ENCODE peak calls at places on chromosomes 4 and X, in nine cellular contexts. One of them, this sample, is unnamed.

GRCh38 chr4:48141048-48141447 is 7.0 kb upstream of the TXK start:
- DNase-seq in AG10803: peak
- DNase-seq in endothelial cell of umbilical vein: peak
- DNase-seq in mucosa of descending colon: no peak
- DNase-seq in transverse colon: no peak
- DNase-seq in CD8-positive, alpha-beta T cell: no peak
- DNase-seq in epithelial cell of esophagus: peak
- DNase-seq in D721Med: peak
- DNase-seq in progenitor cell of endocrine pancreas: no peak
- DNase-seq in this sample: no peak

GRCh38 chr4:168551945-168552695 is 55.3 kb downstream of the PALLD start:
- DNase-seq in transverse colon: no peak
- DNase-seq in AG10803: no peak
- DNase-seq in D721Med: no peak
- DNase-seq in mucosa of descending colon: no peak
- DNase-seq in CD8-positive, alpha-beta T cell: no peak
- DNase-seq in epithelial cell of esophagus: no peak
- DNase-seq in endothelial cell of umbilical vein: peak
- DNase-seq in progenitor cell of endocrine pancreas: no peak
- DNase-seq in this sample: no peak

GRCh38 chr4:931194-931959 is 739 bp downstream of the GAK start:
- DNase-seq in AG10803: peak
- DNase-seq in mucosa of descending colon: peak
- DNase-seq in endothelial cell of umbilical vein: peak
- DNase-seq in epithelial cell of esophagus: peak
- DNase-seq in CD8-positive, alpha-beta T cell: no peak
- DNase-seq in progenitor cell of endocrine pancreas: no peak
- DNase-seq in transverse colon: peak
- DNase-seq in D721Med: no peak
- DNase-seq in this sample: no peak

GRCh38 chr4:133124746-133125145 is 24.3 kb upstream of the PCDH10 start:
- DNase-seq in transverse colon: no peak
- DNase-seq in D721Med: no peak
- DNase-seq in progenitor cell of endocrine pancreas: no peak
- DNase-seq in mucosa of descending colon: no peak
- DNase-seq in AG10803: no peak
- DNase-seq in endothelial cell of umbilical vein: no peak
- DNase-seq in CD8-positive, alpha-beta T cell: no peak
- DNase-seq in epithelial cell of esophagus: no peak
- DNase-seq in this sample: no peak

GRCh38 chr4:122606364-122607043 is 14.4 kb downstream of the IL21 start:
- DNase-seq in progenitor cell of endocrine pancreas: no peak
- DNase-seq in transverse colon: no peak
- DNase-seq in endothelial cell of umbilical vein: no peak
- DNase-seq in epithelial cell of esophagus: no peak
- DNase-seq in AG10803: no peak
- DNase-seq in D721Med: no peak
- DNase-seq in CD8-positive, alpha-beta T cell: no peak
- DNase-seq in mucosa of descending colon: no peak
- DNase-seq in this sample: peak

GRCh38 chr4:154485127-154485773 is 6.3 kb downstream of the DCHS2 start:
- DNase-seq in D721Med: no peak
- DNase-seq in transverse colon: no peak
- DNase-seq in AG10803: no peak
- DNase-seq in progenitor cell of endocrine pancreas: no peak
- DNase-seq in epithelial cell of esophagus: no peak
- DNase-seq in endothelial cell of umbilical vein: no peak
- DNase-seq in mucosa of descending colon: no peak
- DNase-seq in CD8-positive, alpha-beta T cell: no peak
- DNase-seq in this sample: no peak

GRCh38 chr4:59540311-59540710 is 1659.8 kb upstream of the ADGRL3 start:
- DNase-seq in D721Med: no peak
- DNase-seq in AG10803: no peak
- DNase-seq in mucosa of descending colon: no peak
- DNase-seq in progenitor cell of endocrine pancreas: no peak
- DNase-seq in endothelial cell of umbilical vein: no peak
- DNase-seq in transverse colon: no peak
- DNase-seq in epithelial cell of esophagus: no peak
- DNase-seq in CD8-positive, alpha-beta T cell: no peak
- DNase-seq in this sample: no peak

GRCh38 chr4:51906167-51906647 is 63.3 kb downstream of the DCUN1D4 start:
- DNase-seq in transverse colon: no peak
- DNase-seq in mucosa of descending colon: no peak
- DNase-seq in CD8-positive, alpha-beta T cell: no peak
- DNase-seq in AG10803: no peak
- DNase-seq in progenitor cell of endocrine pancreas: no peak
- DNase-seq in epithelial cell of esophagus: no peak
- DNase-seq in endothelial cell of umbilical vein: peak
- DNase-seq in D721Med: no peak
- DNase-seq in this sample: no peak

GRCh38 chr4:99945718-99946345 is 586 bp downstream of the DNAJB14 start:
- DNase-seq in transverse colon: no peak
- DNase-seq in endothelial cell of umbilical vein: peak
- DNase-seq in progenitor cell of endocrine pancreas: peak
- DNase-seq in AG10803: peak
- DNase-seq in CD8-positive, alpha-beta T cell: no peak
- DNase-seq in D721Med: no peak
- DNase-seq in epithelial cell of esophagus: peak
- DNase-seq in mucosa of descending colon: no peak
- DNase-seq in this sample: no peak

GRCh38 chr4:79396794-79397193 is 11.2 kb downstream of the GK2 start:
- DNase-seq in transverse colon: no peak
- DNase-seq in epithelial cell of esophagus: no peak
- DNase-seq in CD8-positive, alpha-beta T cell: no peak
- DNase-seq in D721Med: no peak
- DNase-seq in progenitor cell of endocrine pancreas: no peak
- DNase-seq in mucosa of descending colon: no peak
- DNase-seq in AG10803: no peak
- DNase-seq in endothelial cell of umbilical vein: no peak
- DNase-seq in this sample: no peak

GRCh38 chrX:154728791-154729190 is 22.1 kb downstream of the GAB3 start:
- DNase-seq in endothelial cell of umbilical vein: no peak
- DNase-seq in transverse colon: no peak
- DNase-seq in epithelial cell of esophagus: no peak
- DNase-seq in AG10803: no peak
- DNase-seq in mucosa of descending colon: no peak
- DNase-seq in CD8-positive, alpha-beta T cell: no peak
- DNase-seq in progenitor cell of endocrine pancreas: no peak
- DNase-seq in D721Med: no peak
- DNase-seq in this sample: no peak

GRCh38 chrX:154738013-154738738 is 12.7 kb downstream of the GAB3 start:
- DNase-seq in AG10803: peak
- DNase-seq in mucosa of descending colon: no peak
- DNase-seq in transverse colon: peak
- DNase-seq in progenitor cell of endocrine pancreas: no peak
- DNase-seq in D721Med: no peak
- DNase-seq in endothelial cell of umbilical vein: peak
- DNase-seq in CD8-positive, alpha-beta T cell: no peak
- DNase-seq in epithelial cell of esophagus: peak
- DNase-seq in this sample: no peak

DNA sequence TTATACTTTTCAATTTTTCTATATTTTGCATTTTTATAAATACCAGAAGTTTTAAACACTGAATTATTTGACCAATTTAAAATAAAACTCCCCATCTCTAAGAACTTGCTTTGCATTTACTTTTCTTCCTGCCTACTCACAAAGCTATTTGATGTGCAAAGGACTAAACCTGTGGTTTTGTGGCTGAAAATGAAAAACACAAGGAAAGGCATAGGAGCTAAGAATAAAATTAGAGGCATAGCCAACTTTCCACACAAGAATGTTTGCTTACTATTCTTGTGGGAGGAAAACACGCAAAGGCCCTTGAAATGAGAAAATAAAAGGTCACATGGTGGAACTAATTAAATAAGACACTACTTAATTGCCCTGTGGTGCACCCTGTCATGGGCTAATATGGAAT is 221.2 kb downstream of the KLHL13 start:
- DNase-seq in AG10803: no peak
- DNase-seq in transverse colon: no peak
- DNase-seq in epithelial cell of esophagus: no peak
- DNase-seq in progenitor cell of endocrine pancreas: no peak
- DNase-seq in D721Med: no peak
- DNase-seq in endothelial cell of umbilical vein: no peak
- DNase-seq in CD8-positive, alpha-beta T cell: no peak
- DNase-seq in mucosa of descending colon: no peak
- DNase-seq in this sample: no peak
- TF ChIP-seq CTCF in AG10803: no peak
- TF ChIP-seq CTCF in transverse colon: no peak
- TF ChIP-seq CTCF in epithelial cell of esophagus: no peak
- TF ChIP-seq CTCF in progenitor cell of endocrine pancreas: no peak
- TF ChIP-seq CTCF in D721Med: no peak
- TF ChIP-seq CTCF in endothelial cell of umbilical vein: no peak
- TF ChIP-seq CTCF in CD8-positive, alpha-beta T cell: no peak
- TF ChIP-seq CTCF in mucosa of descending colon: no peak
- TF ChIP-seq CTCF in this sample: no peak

GRCh38 chr4:88706574-88706973 is 8.9 kb upstream of the NAP1L5 start:
- DNase-seq in CD8-positive, alpha-beta T cell: no peak
- DNase-seq in transverse colon: no peak
- DNase-seq in D721Med: no peak
- DNase-seq in AG10803: peak
- DNase-seq in epithelial cell of esophagus: peak
- DNase-seq in endothelial cell of umbilical vein: peak
- DNase-seq in progenitor cell of endocrine pancreas: no peak
- DNase-seq in mucosa of descending colon: no peak
- DNase-seq in this sample: peak
- TF ChIP-seq CTCF in CD8-positive, alpha-beta T cell: no peak
- TF ChIP-seq CTCF in transverse colon: peak
- TF ChIP-seq CTCF in D721Med: peak
- TF ChIP-seq CTCF in AG10803: peak
- TF ChIP-seq CTCF in epithelial cell of esophagus: peak
- TF ChIP-seq CTCF in endothelial cell of umbilical vein: peak
- TF ChIP-seq CTCF in progenitor cell of endocrine pancreas: peak
- TF ChIP-seq CTCF in mucosa of descending colon: no peak
- TF ChIP-seq CTCF in this sample: peak

GRCh38 chrX:9528498-9528897 is 63.6 kb downstream of the TBL1X start:
- DNase-seq in D721Med: no peak
- DNase-seq in epithelial cell of esophagus: no peak
- DNase-seq in progenitor cell of endocrine pancreas: no peak
- DNase-seq in CD8-positive, alpha-beta T cell: no peak
- DNase-seq in transverse colon: no peak
- DNase-seq in endothelial cell of umbilical vein: no peak
- DNase-seq in mucosa of descending colon: no peak
- DNase-seq in AG10803: no peak
- DNase-seq in this sample: no peak

GRCh38 chrX:9530848-9531274 is 66.0 kb downstream of the TBL1X start:
- DNase-seq in mucosa of descending colon: peak
- DNase-seq in AG10803: peak
- DNase-seq in progenitor cell of endocrine pancreas: no peak
- DNase-seq in endothelial cell of umbilical vein: peak
- DNase-seq in transverse colon: peak
- DNase-seq in epithelial cell of esophagus: peak
- DNase-seq in D721Med: peak
- DNase-seq in CD8-positive, alpha-beta T cell: peak
- DNase-seq in this sample: peak

GRCh38 chrX:9525511-9526248 is 60.8 kb downstream of the TBL1X start:
- DNase-seq in transverse colon: no peak
- DNase-seq in AG10803: no peak
- DNase-seq in epithelial cell of esophagus: peak
- DNase-seq in endothelial cell of umbilical vein: peak
- DNase-seq in mucosa of descending colon: no peak
- DNase-seq in D721Med: no peak
- DNase-seq in CD8-positive, alpha-beta T cell: no peak
- DNase-seq in progenitor cell of endocrine pancreas: no peak
- DNase-seq in this sample: no peak

GRCh38 chrX:9529223-9529622 is 64.4 kb downstream of the TBL1X start:
- DNase-seq in mucosa of descending colon: no peak
- DNase-seq in D721Med: no peak
- DNase-seq in endothelial cell of umbilical vein: no peak
- DNase-seq in AG10803: no peak
- DNase-seq in CD8-positive, alpha-beta T cell: no peak
- DNase-seq in epithelial cell of esophagus: no peak
- DNase-seq in progenitor cell of endocrine pancreas: no peak
- DNase-seq in transverse colon: no peak
- DNase-seq in this sample: no peak

GRCh38 chrX:9526965-9527364 is 62.1 kb downstream of the TBL1X start:
- DNase-seq in CD8-positive, alpha-beta T cell: no peak
- DNase-seq in AG10803: no peak
- DNase-seq in endothelial cell of umbilical vein: no peak
- DNase-seq in progenitor cell of endocrine pancreas: no peak
- DNase-seq in D721Med: no peak
- DNase-seq in mucosa of descending colon: no peak
- DNase-seq in transverse colon: no peak
- DNase-seq in epithelial cell of esophagus: no peak
- DNase-seq in this sample: no peak
- TF ChIP-seq CTCF in CD8-positive, alpha-beta T cell: no peak
- TF ChIP-seq CTCF in AG10803: no peak
- TF ChIP-seq CTCF in endothelial cell of umbilical vein: no peak
- TF ChIP-seq CTCF in progenitor cell of endocrine pancreas: no peak
- TF ChIP-seq CTCF in D721Med: no peak
- TF ChIP-seq CTCF in mucosa of descending colon: no peak
- TF ChIP-seq CTCF in transverse colon: no peak
- TF ChIP-seq CTCF in epithelial cell of esophagus: no peak
- TF ChIP-seq CTCF in this sample: no peak

GRCh38 chrX:74293343-74293946 is 10.5 kb upstream of the ZCCHC13 start:
- DNase-seq in transverse colon: peak
- DNase-seq in CD8-positive, alpha-beta T cell: peak
- DNase-seq in D721Med: peak
- DNase-seq in mucosa of descending colon: peak
- DNase-seq in epithelial cell of esophagus: peak
- DNase-seq in endothelial cell of umbilical vein: peak
- DNase-seq in AG10803: peak
- DNase-seq in progenitor cell of endocrine pancreas: peak
- DNase-seq in this sample: peak

GRCh38 chrX:74291964-74292891 is 11.8 kb upstream of the ZCCHC13 start:
- DNase-seq in mucosa of descending colon: peak
- DNase-seq in D721Med: no peak
- DNase-seq in endothelial cell of umbilical vein: peak
- DNase-seq in transverse colon: peak
- DNase-seq in epithelial cell of esophagus: peak
- DNase-seq in progenitor cell of endocrine pancreas: peak
- DNase-seq in CD8-positive, alpha-beta T cell: peak
- DNase-seq in AG10803: peak
- DNase-seq in this sample: peak

GRCh38 chrX:74286950-74287349 is 17.0 kb upstream of the ZCCHC13 start:
- DNase-seq in CD8-positive, alpha-beta T cell: no peak
- DNase-seq in D721Med: no peak
- DNase-seq in progenitor cell of endocrine pancreas: no peak
- DNase-seq in AG10803: peak
- DNase-seq in endothelial cell of umbilical vein: no peak
- DNase-seq in mucosa of descending colon: no peak
- DNase-seq in epithelial cell of esophagus: peak
- DNase-seq in transverse colon: no peak
- DNase-seq in this sample: no peak

GRCh38 chrX:74295102-74295501 is 8.9 kb upstream of the ZCCHC13 start:
- DNase-seq in CD8-positive, alpha-beta T cell: no peak
- DNase-seq in epithelial cell of esophagus: no peak
- DNase-seq in AG10803: no peak
- DNase-seq in D721Med: no peak
- DNase-seq in endothelial cell of umbilical vein: no peak
- DNase-seq in transverse colon: no peak
- DNase-seq in progenitor cell of endocrine pancreas: no peak
- DNase-seq in mucosa of descending colon: no peak
- DNase-seq in this sample: no peak

DNA sequence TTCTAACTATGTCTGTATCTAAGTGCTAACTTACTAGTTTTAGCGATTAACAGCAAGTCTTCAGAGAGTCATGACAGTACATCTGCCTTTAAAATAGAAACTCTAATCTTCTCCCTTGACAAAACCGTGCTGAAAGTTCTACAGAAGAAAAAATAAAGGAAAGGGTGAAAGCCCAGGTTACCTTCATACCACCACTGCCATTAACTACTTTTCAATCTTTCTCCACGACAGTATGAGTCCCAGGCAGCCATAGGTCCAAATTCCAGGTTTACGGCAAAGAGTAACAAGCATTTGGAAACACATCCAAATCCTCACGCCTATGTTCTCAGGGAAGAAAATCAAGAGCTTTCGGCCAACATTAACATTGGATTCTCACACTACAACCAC is 12.4 kb upstream of the ZCCHC13 start:
- DNase-seq in progenitor cell of endocrine pancreas: no peak
- DNase-seq in mucosa of descending colon: no peak
- DNase-seq in AG10803: no peak
- DNase-seq in D721Med: no peak
- DNase-seq in epithelial cell of esophagus: no peak
- DNase-seq in transverse colon: no peak
- DNase-seq in endothelial cell of umbilical vein: no peak
- DNase-seq in CD8-positive, alpha-beta T cell: no peak
- DNase-seq in this sample: no peak
- TF ChIP-seq CTCF in progenitor cell of endocrine pancreas: no peak
- TF ChIP-seq CTCF in mucosa of descending colon: no peak
- TF ChIP-seq CTCF in AG10803: no peak
- TF ChIP-seq CTCF in D721Med: no peak
- TF ChIP-seq CTCF in epithelial cell of esophagus: no peak
- TF ChIP-seq CTCF in transverse colon: no peak
- TF ChIP-seq CTCF in endothelial cell of umbilical vein: no peak
- TF ChIP-seq CTCF in CD8-positive, alpha-beta T cell: no peak
- TF ChIP-seq CTCF in this sample: no peak